ENCODE peak calls at places on chromosomes 13 and 19, in five cellular contexts. G is left ventricle myocardium inferior; U is Peyer's patch; S is psoas muscle; O is CD4-positive, alpha-beta memory T cell. Y is an unnamed sample.
A peak's percentile ranks its signal among the peaks of the same experiment; 100 is the strongest.

GRCh38 chr13:40178130-40178529 is 488.3 kb downstream of the FOXO1 start:
- DNase-seq in S (no peak), O (no peak), U (no peak), G (no peak), Y (no peak)

GRCh38 chr13:41941174-41941573 is 19.7 kb downstream of the VWA8 start:
- DNase-seq in S (no peak), U (no peak), G (no peak), O (no peak), Y (no peak)

GRCh38 chr19:17902701-17903100 is 30.1 kb upstream of the CCDC124 start:
- DNase-seq in U (no peak), G (no peak), O (no peak), S (no peak), Y (no peak)

GRCh38 chr19:56613639-56614038 is 18.5 kb downstream of the ZNF71 start:
- DNase-seq in O (no peak), G (no peak), S (no peak), U (no peak), Y (no peak)

GRCh38 chr19:16804176-16804575 is 25.0 kb upstream of the SIN3B start:
- DNase-seq in S (no peak), O (no peak), G (no peak), U (no peak), Y (no peak)

GRCh38 chr13:51501592-51502205 is 48.9 kb upstream of the INTS6 start:
- DNase-seq in U (no peak), S (no peak), O (no peak), G (no peak), Y (no peak)

GRCh38 chr13:73943137-73943964 is 190.9 kb downstream of the KLF12 start:
- DNase-seq in S (no peak), G (no peak), U (no peak), O (no peak), Y (peak; percentile 25)

GRCh38 chr13:21232599-21232998 is 56.1 kb downstream of the MRPL57 start:
- DNase-seq in O (no peak), U (no peak), G (no peak), S (no peak), Y (no peak)

GRCh38 chr19:45159971-45160324 is 834 bp downstream of the NKPD1 start:
- DNase-seq in U (no peak), S (no peak), G (no peak), O (no peak), Y (no peak)

GRCh38 chr13:29583073-29583785 is 12.3 kb downstream of the SLC7A1 start:
- DNase-seq in O (no peak), G (no peak), U (no peak), S (no peak), Y (peak; percentile 32)

GRCh38 chr13:109274188-109274821 is 512.1 kb downstream of the IRS2 start:
- DNase-seq in U (no peak), S (no peak), G (no peak), O (no peak), Y (no peak)

GRCh38 chr19:54523403-54523802 is 20.8 kb downstream of the LAIR2 start:
- DNase-seq in U (no peak), G (no peak), S (no peak), O (no peak), Y (no peak)

GRCh38 chr19:45117167-45117594 is 24.2 kb downstream of the PPP1R37 start:
- DNase-seq in O (peak; percentile 37), G (no peak), S (no peak), U (peak; percentile 45), Y (no peak)

GRCh38 chr13:29140277-29140676 is 320.1 kb downstream of the MTUS2 start:
- DNase-seq in U (no peak), G (peak; percentile 18), S (no peak), O (no peak), Y (no peak)

GRCh38 chr19:3585301-3586123 is at the start of gene GIPC3:
- DNase-seq in O (no peak), S (no peak), G (no peak), U (no peak), Y (no peak)
- H3K4me3 ChIP-seq in O (peak within 1 kb of the TSS; percentile 38), S (peak within 1 kb of the TSS; percentile 58), G (peak within 1 kb of the TSS; percentile 61), U (peak within 1 kb of the TSS; percentile 55), Y (peak within 1 kb of the TSS; percentile 20)

GRCh38 chr19:12596485-12596884 is 14.1 kb downstream of the ZNF490 start:
- DNase-seq in G (no peak), O (no peak), S (no peak), U (no peak), Y (no peak)
- H3K4me3 ChIP-seq in G (peak overlapping the region; percentile 46), O (no peak overlapping the region), S (no peak overlapping the region), U (no peak overlapping the region), Y (no peak overlapping the region)

GRCh38 chr13:103282571-103283450 is 216.6 kb upstream of the SLC10A2 start:
- DNase-seq in O (no peak), G (no peak), U (no peak), S (no peak), Y (peak; percentile 5)
- H3K4me3 ChIP-seq in O (no peak overlapping the region), G (no peak overlapping the region), U (no peak overlapping the region), S (no peak overlapping the region), Y (no peak overlapping the region)

GRCh38 chr19:1262687-1263123 is 6.4 kb upstream of the CIRBP start:
- DNase-seq in O (no peak), S (no peak), U (no peak), G (no peak), Y (no peak)
- H3K4me3 ChIP-seq in O (no peak overlapping the region), S (no peak overlapping the region), U (peak overlapping the region; percentile 61), G (peak overlapping the region; percentile 75), Y (no peak overlapping the region)

GRCh38 chr19:40223135-40223822 is 3.2 kb downstream of the CCNP start:
- DNase-seq in G (no peak), U (peak; percentile 19), O (peak; percentile 54), S (no peak), Y (peak; percentile 47)

GRCh38 chr19:40228863-40229262 is 2.4 kb upstream of the CCNP start:
- DNase-seq in O (no peak), U (no peak), S (no peak), G (no peak), Y (no peak)

GRCh38 chr19:40224342-40225148 is 1.9 kb downstream of the CCNP start:
- DNase-seq in U (no peak), G (no peak), O (no peak), S (no peak), Y (peak; percentile 43)

GRCh38 chr19:40228371-40228770 is 1.9 kb upstream of the CCNP start:
- DNase-seq in U (no peak), G (no peak), O (no peak), S (no peak), Y (no peak)

GRCh38 chr19:40225440-40226305 is 816 bp downstream of the CCNP start:
- DNase-seq in G (no peak), U (no peak), S (no peak), O (no peak), Y (no peak)
- H3K4me3 ChIP-seq in G (peak overlapping the region; percentile 56), U (peak overlapping the region; percentile 35), S (peak overlapping the region; percentile 47), O (no peak overlapping the region), Y (no peak overlapping the region)

GRCh38 chr19:3658004-3658822 is 31.6 kb upstream of the CACTIN start:
- DNase-seq in U (no peak), G (peak; percentile 40), O (peak; percentile 29), S (no peak), Y (no peak)

GRCh38 chr19:3656747-3657394 is 30.3 kb upstream of the CACTIN start:
- DNase-seq in O (peak; percentile 17), S (no peak), G (no peak), U (no peak), Y (no peak)

GRCh38 chr19:3657395-3657769 is 30.8 kb upstream of the CACTIN start:
- DNase-seq in S (no peak), U (no peak), G (no peak), O (peak; percentile 8), Y (no peak)

GRCh38 chr19:3655402-3656072 is 28.9 kb upstream of the CACTIN start:
- DNase-seq in G (no peak), S (peak; percentile 55), O (peak; percentile 28), U (peak; percentile 24), Y (no peak)

GRCh38 chr19:3656073-3656746 is 29.6 kb upstream of the CACTIN start:
- DNase-seq in S (no peak), U (no peak), O (peak; percentile 36), G (no peak), Y (no peak)
- H3K4me3 ChIP-seq in S (no peak overlapping the region), U (no peak overlapping the region), O (no peak overlapping the region), G (no peak overlapping the region), Y (no peak overlapping the region)

GRCh38 chr19:51602189-51602854 is 27.9 kb downstream of the SIGLEC5 start:
- DNase-seq in U (no peak), G (no peak), S (no peak), O (no peak), Y (no peak)
- H3K4me3 ChIP-seq in U (no peak overlapping the region), G (no peak overlapping the region), S (no peak overlapping the region), O (no peak overlapping the region), Y (no peak overlapping the region)

Y was measured in small intestine.